ENCODE peak calls at places on chromosome 1, in four cellular contexts. I is activated T-cell treated with anti-CD3 and anti-CD28 coated beads for 1 hour, C is HEK293T, H is H4. K is an unnamed sample.

GRCh38 chr1:26408604-26409003 is 2.0 kb upstream of the LIN28A start:
- DNase-seq in I (peak; percentile 76), C (peak; percentile 73), H (peak; percentile 48), K (no peak)

GRCh38 chr1:205672395-205672889 is 7.9 kb downstream of the SLC45A3 start:
- DNase-seq in I (no peak), C (no peak), H (no peak), K (no peak)

GRCh38 chr1:222334026-222334680 is 213.8 kb downstream of the HHIPL2 start:
- DNase-seq in I (no peak), C (no peak), H (peak; percentile 61), K (no peak)

GRCh38 chr1:53681647-53682368 is 57.2 kb downstream of the GLIS1 start:
- DNase-seq in I (peak; percentile 17), C (peak; percentile 71), H (peak; percentile 42), K (peak; percentile 84)

GRCh38 chr1:165858928-165859845 is 31.8 kb downstream of the UCK2 start:
- DNase-seq in I (no peak), C (no peak), H (no peak), K (no peak)

GRCh38 chr1:54220004-54220811 is 20.2 kb downstream of the MRPL37 start:
- DNase-seq in I (no peak), C (no peak), H (no peak), K (no peak)

GRCh38 chr1:87064981-87065380 is 150.5 kb downstream of the HS2ST1 start:
- DNase-seq in I (no peak), C (no peak), H (no peak), K (no peak)

GRCh38 chr1:99122039-99122438 is 117.4 kb upstream of the PLPPR5 start:
- DNase-seq in I (no peak), C (no peak), H (no peak), K (no peak)

GRCh38 chr1:175206687-175207086 is 14.1 kb upstream of the KIAA0040 start:
- DNase-seq in I (no peak), C (no peak), H (no peak), K (no peak)

GRCh38 chr1:234533034-234533571 is 54.1 kb upstream of the TARBP1 start:
- DNase-seq in I (no peak), C (no peak), H (no peak), K (no peak)

GRCh38 chr1:207084701-207085180 is 3.9 kb upstream of the C4BPB start:
- DNase-seq in I (peak; percentile 24), C (peak; percentile 76), H (peak; percentile 61), K (peak; percentile 77)

GRCh38 chr1:90719321-90720136 is 2.4 kb upstream of the BARHL2 start:
- DNase-seq in I (no peak), C (no peak), H (no peak), K (no peak)

GRCh38 chr1:30371179-30371788 is 352.1 kb downstream of the MATN1 start:
- DNase-seq in I (no peak), C (no peak), H (no peak), K (no peak)